ENCODE peak calls at places on chromosomes 7 and 10, in ten cellular contexts. N is astrocyte, Y is RWPE1, Z is stomach, I is kidney epithelial cell, W is lung, P is glutamatergic neuron, D is thyroid gland, L is lower lobe of right lung, O is mesothelial cell of epicardium. F is an unnamed sample.

GRCh38 chr10:100986952-100987684 is at the start of the genes MRPL43 and TWNK:
- DNase-seq in N (peak), Y (peak), Z (peak), I (no peak), W (peak), P (peak), D (peak), L (peak), O (peak), F (peak)

GRCh38 chr10:110168601-110169481 is 38.6 kb upstream of the MXI1 start:
- DNase-seq in N (no peak), Y (no peak), Z (no peak), I (no peak), W (no peak), P (no peak), D (peak), L (no peak), O (no peak), F (peak)

GRCh38 chr7:119724041-119724792 is 548.8 kb upstream of the KCND2 start:
- DNase-seq in N (no peak), Y (no peak), Z (no peak), I (no peak), W (no peak), P (no peak), D (no peak), L (no peak), O (no peak), F (no peak)

GRCh38 chr10:65950075-65950474 is 975.8 kb upstream of the LRRTM3 start:
- DNase-seq in N (no peak), Y (peak), Z (no peak), I (no peak), W (no peak), P (no peak), D (no peak), L (no peak), O (no peak), F (no peak)

GRCh38 chr7:2621061-2621828 is 10.5 kb upstream of the TTYH3 start:
- DNase-seq in N (peak), Y (no peak), Z (peak), I (no peak), W (no peak), P (no peak), D (peak), L (peak), O (peak), F (no peak)

GRCh38 chr10:119138341-119139306 is 26.9 kb downstream of the SFXN4 start:
- DNase-seq in N (peak), Y (no peak), Z (no peak), I (no peak), W (no peak), P (no peak), D (no peak), L (no peak), O (no peak), F (no peak)

GRCh38 chr7:16978358-16979244 is 96.8 kb upstream of the AGR3 start:
- DNase-seq in N (peak), Y (peak), Z (no peak), I (peak), W (no peak), P (no peak), D (no peak), L (no peak), O (no peak), F (no peak)

GRCh38 chr10:32329061-32329460 is 17.9 kb downstream of the EPC1 start:
- DNase-seq in N (no peak), Y (no peak), Z (no peak), I (no peak), W (no peak), P (no peak), D (no peak), L (no peak), O (no peak), F (no peak)

GRCh38 chr7:18064242-18064838 is 36.7 kb upstream of the PRPS1L1 start:
- DNase-seq in N (no peak), Y (no peak), Z (no peak), I (no peak), W (no peak), P (peak), D (no peak), L (no peak), O (no peak), F (no peak)

GRCh38 chr10:16967000-16967865 is 150.0 kb upstream of the RSU1 start:
- DNase-seq in N (peak), Y (no peak), Z (no peak), I (no peak), W (no peak), P (no peak), D (no peak), L (no peak), O (no peak), F (no peak)

GRCh38 chr7:27553288-27553687 is 109.4 kb downstream of the HIBADH start:
- DNase-seq in N (no peak), Y (no peak), Z (no peak), I (no peak), W (no peak), P (no peak), D (no peak), L (no peak), O (no peak), F (no peak)

GRCh38 chr7:110084177-110084807 is 1006.6 kb upstream of the LRRN3 start:
- DNase-seq in N (no peak), Y (no peak), Z (no peak), I (no peak), W (no peak), P (no peak), D (no peak), L (no peak), O (no peak), F (no peak)

GRCh38 chr10:12348870-12349627 is at the start of gene CAMK1D:
- DNase-seq in N (peak), Y (peak), Z (peak), I (no peak), W (peak), P (peak), D (peak), L (peak), O (peak), F (peak)
- TF ChIP-seq CTCF in N (no peak), Y (peak), Z (no peak), I (no peak), W (no peak), P (peak), D (peak), L (peak), O (no peak), F (peak)

DNA sequence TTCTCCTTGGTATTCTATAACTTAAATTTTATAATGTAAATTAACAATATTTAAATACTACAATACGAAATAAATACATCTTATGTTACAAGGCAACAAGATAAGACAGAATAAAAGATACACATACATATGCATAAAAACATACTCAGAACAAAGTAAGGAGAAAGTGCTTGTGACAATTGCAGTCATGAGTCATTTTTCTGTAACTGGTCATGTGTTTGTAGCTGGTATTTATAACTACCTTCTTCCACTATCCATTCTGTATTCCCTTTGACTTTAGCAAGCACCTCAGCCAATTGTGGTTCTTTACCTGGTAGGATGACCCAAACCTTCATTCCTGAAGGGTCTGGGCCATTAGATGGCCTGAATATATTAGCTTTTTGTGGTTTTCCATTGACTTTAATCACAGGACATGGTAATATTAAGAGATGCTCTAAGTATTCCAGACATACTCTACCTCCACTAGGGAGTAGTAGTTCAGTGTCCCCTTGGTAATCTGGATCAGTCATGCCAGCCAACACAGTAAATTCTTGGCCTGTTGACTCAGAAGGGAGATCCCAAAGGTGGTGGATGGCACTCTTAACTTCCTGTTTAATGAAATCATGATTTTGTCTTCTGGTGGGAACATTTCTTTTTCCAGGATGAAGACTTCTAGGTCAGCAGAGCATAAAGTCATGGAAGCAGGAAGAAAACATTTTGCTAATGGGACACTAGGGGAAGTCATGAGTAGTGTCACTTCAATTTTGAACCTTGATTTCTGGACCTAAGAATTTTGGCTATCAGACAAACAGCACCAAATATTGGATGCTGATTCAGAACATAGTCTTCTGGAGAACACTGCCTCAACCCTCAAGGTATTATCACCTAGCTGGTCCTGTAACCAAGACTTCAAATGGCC is 733.7 kb upstream of the IGFBP3 start:
- DNase-seq in N (peak), Y (peak), Z (no peak), I (peak), W (no peak), P (no peak), D (no peak), L (no peak), O (no peak), F (no peak)
- TF ChIP-seq CTCF in N (no peak), Y (no peak), Z (no peak), I (peak), W (no peak), P (peak), D (no peak), L (no peak), O (peak), F (no peak)

GRCh38 chr10:1074748-1075358 is 18.7 kb downstream of the WDR37 start:
- DNase-seq in N (no peak), Y (no peak), Z (no peak), I (no peak), W (peak), P (no peak), D (peak), L (peak), O (no peak), F (no peak)
- TF ChIP-seq CTCF in N (peak), Y (no peak), Z (no peak), I (peak), W (no peak), P (peak), D (peak), L (no peak), O (no peak), F (no peak)

GRCh38 chr7:128891110-128891941 is 19.2 kb downstream of the KCP start:
- DNase-seq in N (no peak), Y (no peak), Z (no peak), I (no peak), W (no peak), P (no peak), D (peak), L (no peak), O (no peak), F (no peak)
- TF ChIP-seq CTCF in N (no peak), Y (no peak), Z (no peak), I (peak), W (no peak), P (no peak), D (no peak), L (peak), O (no peak), F (no peak)

DNA sequence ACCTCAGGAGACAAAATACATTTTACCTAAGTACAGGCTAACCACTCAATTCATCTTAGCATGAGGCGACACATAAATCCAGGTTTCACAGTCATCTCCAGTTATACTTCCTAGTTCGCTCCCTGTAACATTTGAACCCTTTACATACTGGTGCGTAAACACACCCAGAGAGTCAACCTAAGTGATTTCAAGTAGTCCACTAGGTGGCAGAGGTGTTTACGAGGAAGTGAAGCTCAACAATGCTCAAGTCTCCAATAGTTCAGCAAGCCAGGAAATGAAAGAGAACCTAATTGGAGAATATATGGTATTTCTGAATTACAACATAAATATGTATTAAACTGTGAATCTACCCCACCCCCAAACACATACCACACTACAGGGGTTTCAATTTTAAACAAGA is 76.3 kb upstream of the ABCB5 start:
- DNase-seq in N (no peak), Y (no peak), Z (no peak), I (no peak), W (no peak), P (no peak), D (no peak), L (no peak), O (no peak), F (no peak)
- TF ChIP-seq CTCF in N (peak), Y (no peak), Z (no peak), I (peak), W (no peak), P (no peak), D (no peak), L (no peak), O (no peak), F (no peak)

GRCh38 chr7:26157520-26158105 is 5.6 kb downstream of the NFE2L3 start:
- DNase-seq in N (no peak), Y (no peak), Z (no peak), I (no peak), W (no peak), P (no peak), D (no peak), L (no peak), O (no peak), F (no peak)

GRCh38 chr7:26156454-26157365 is 4.7 kb downstream of the NFE2L3 start:
- DNase-seq in N (peak), Y (peak), Z (no peak), I (peak), W (no peak), P (no peak), D (no peak), L (no peak), O (no peak), F (no peak)

GRCh38 chr7:26153246-26153822 is 1.3 kb downstream of the NFE2L3 start:
- DNase-seq in N (no peak), Y (no peak), Z (no peak), I (no peak), W (no peak), P (no peak), D (no peak), L (no peak), O (no peak), F (no peak)

GRCh38 chr7:26153823-26154783 is 2.1 kb downstream of the NFE2L3 start:
- DNase-seq in N (peak), Y (no peak), Z (peak), I (no peak), W (no peak), P (no peak), D (no peak), L (no peak), O (no peak), F (no peak)

DNA sequence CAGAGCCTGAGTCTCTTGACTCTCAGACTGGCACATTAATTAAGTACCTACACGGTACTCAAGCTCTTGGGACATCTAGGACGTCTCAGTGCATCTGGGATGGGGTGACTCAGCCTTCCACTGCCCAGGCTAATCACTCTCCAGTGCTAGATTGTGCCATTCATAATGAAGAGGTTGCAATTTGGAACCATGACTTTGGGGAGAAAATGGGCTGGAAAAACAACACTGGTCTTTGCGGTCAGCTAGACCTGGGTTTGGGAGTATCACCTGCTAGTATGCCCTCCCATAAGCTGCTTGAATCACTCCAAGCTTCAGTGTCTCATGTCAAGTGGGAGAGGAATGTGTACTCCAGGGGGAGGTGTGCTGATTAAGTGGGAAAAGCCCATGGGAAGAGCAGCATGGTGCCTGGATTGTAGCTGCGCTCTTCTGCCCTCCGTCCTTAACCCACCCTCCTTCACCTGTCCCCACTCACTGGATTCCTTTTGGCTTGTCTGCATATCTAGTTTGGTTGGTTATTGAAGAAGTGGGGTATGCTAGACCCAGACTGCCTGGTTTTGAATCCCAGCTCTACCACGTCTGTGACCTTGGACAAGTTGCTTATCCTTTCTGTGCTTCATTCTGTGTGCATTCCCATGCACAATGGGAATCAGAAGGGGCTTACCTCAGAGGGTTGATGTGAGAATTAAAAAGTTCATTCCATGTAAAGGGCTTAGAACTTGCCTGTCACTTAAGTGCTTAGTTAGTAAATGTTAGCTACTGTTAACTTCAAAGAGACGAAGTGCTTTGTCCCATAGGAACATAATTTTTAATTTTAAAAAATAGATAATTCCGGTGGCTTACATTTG is 3.8 kb downstream of the NFE2L3 start:
- DNase-seq in N (peak), Y (no peak), Z (no peak), I (peak), W (no peak), P (no peak), D (no peak), L (no peak), O (no peak), F (no peak)
- TF ChIP-seq CTCF in N (no peak), Y (no peak), Z (no peak), I (no peak), W (no peak), P (no peak), D (no peak), L (no peak), O (no peak), F (no peak)

GRCh38 chr7:108314049-108314448 is 142.2 kb downstream of the NRCAM start:
- DNase-seq in N (no peak), Y (no peak), Z (no peak), I (no peak), W (no peak), P (no peak), D (no peak), L (no peak), O (no peak), F (no peak)
- TF ChIP-seq CTCF in N (no peak), Y (no peak), Z (no peak), I (no peak), W (no peak), P (no peak), D (no peak), L (no peak), O (no peak), F (no peak)

DNA sequence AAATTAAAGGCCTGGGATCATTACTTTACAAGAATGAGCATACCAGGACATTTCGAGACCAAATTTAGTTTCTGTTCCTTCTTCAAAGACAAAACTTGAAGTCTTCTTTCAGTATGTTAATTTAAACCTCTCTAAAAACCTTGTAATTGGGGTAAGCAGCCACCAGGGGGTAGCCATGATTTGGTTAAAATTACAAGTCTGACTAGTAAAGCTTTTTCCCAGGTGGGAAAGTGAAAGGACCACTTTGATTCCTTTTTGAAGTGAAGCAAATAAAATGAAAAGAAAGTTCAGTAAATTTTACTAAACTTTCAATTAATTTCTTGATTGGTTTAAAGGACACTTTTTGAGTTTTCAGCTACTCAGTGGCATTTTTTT is 294.3 kb downstream of the BBS9 start:
- DNase-seq in N (no peak), Y (peak), Z (no peak), I (no peak), W (no peak), P (no peak), D (no peak), L (no peak), O (no peak), F (no peak)
- TF ChIP-seq CTCF in N (no peak), Y (peak), Z (peak), I (peak), W (no peak), P (peak), D (no peak), L (peak), O (peak), F (peak)

GRCh38 chr7:40483630-40484029 is 348.8 kb downstream of the SUGCT start:
- DNase-seq in N (no peak), Y (no peak), Z (no peak), I (no peak), W (no peak), P (no peak), D (no peak), L (no peak), O (no peak), F (no peak)
- TF ChIP-seq CTCF in N (peak), Y (no peak), Z (no peak), I (no peak), W (no peak), P (no peak), D (no peak), L (no peak), O (no peak), F (no peak)

GRCh38 chr10:114389429-114389828 is 14.9 kb downstream of the AFAP1L2 start:
- DNase-seq in N (peak), Y (peak), Z (peak), I (peak), W (no peak), P (no peak), D (peak), L (no peak), O (no peak), F (no peak)
- TF ChIP-seq CTCF in N (no peak), Y (no peak), Z (no peak), I (no peak), W (no peak), P (no peak), D (no peak), L (no peak), O (no peak), F (no peak)